ENCODE peak calls at places on chromosomes 12 and 14, in six cellular contexts. J is upper lobe of right lung, P is HT1080, L is GM03348, H is thyroid gland, A is myocyte. Y is an unnamed sample.

GRCh38 chr12:98644433-98644711 is 216 bp downstream of the IKBIP start:
- DNase-seq in J (no peak), P (no peak), L (peak; percentile 46), H (no peak), A (peak; percentile 61), Y (no peak)

GRCh38 chr14:80498533-80498932 is 287.2 kb upstream of the DIO2 start:
- DNase-seq in J (no peak), P (no peak), L (no peak), H (no peak), A (no peak), Y (no peak)

GRCh38 chr12:3913278-3913677 is 40.1 kb upstream of the PARP11 start:
- DNase-seq in J (no peak), P (no peak), L (no peak), H (no peak), A (no peak), Y (no peak)

GRCh38 chr14:24080888-24081738 is 9.8 kb downstream of the CPNE6 start:
- DNase-seq in J (peak; percentile 90), P (no peak), L (peak; percentile 69), H (peak; percentile 87), A (peak; percentile 21), Y (no peak)

GRCh38 chr12:32895688-32896437 is 714 bp downstream of the PKP2 start:
- DNase-seq in J (no peak), P (no peak), L (no peak), H (no peak), A (no peak), Y (no peak)

GRCh38 chr12:49451468-49452259 is 84.4 kb downstream of the SPATS2 start:
- DNase-seq in J (no peak), P (no peak), L (no peak), H (no peak), A (no peak), Y (peak; percentile 62)

GRCh38 chr14:102539544-102540309 is 30.2 kb upstream of the ANKRD9 start:
- DNase-seq in J (no peak), P (no peak), L (peak; percentile 30), H (no peak), A (no peak), Y (no peak)

GRCh38 chr12:132812631-132813305 is 15.9 kb downstream of the GOLGA3 start:
- DNase-seq in J (no peak), P (peak; percentile 35), L (no peak), H (no peak), A (peak; percentile 27), Y (no peak)

GRCh38 chr12:123364532-123365140 is at the start of gene SBNO1:
- DNase-seq in J (peak; percentile 95), P (peak; percentile 27), L (peak; percentile 98), H (peak; percentile 88), A (peak; percentile 90), Y (peak; percentile 58)

GRCh38 chr14:26137161-26137560 is 460.7 kb downstream of the NOVA1 start:
- DNase-seq in J (no peak), P (no peak), L (no peak), H (no peak), A (no peak), Y (no peak)

GRCh38 chr12:128008341-128008740 is 258.6 kb upstream of the TMEM132C start:
- DNase-seq in J (no peak), P (no peak), L (no peak), H (no peak), A (peak; percentile 28), Y (no peak)

GRCh38 chr14:66405158-66405557 is 81.0 kb upstream of the CCDC196 start:
- DNase-seq in J (no peak), P (peak; percentile 65), L (no peak), H (no peak), A (peak; percentile 8), Y (no peak)

GRCh38 chr12:31928246-31929139 is 30.7 kb upstream of the RESF1 start:
- DNase-seq in J (no peak), P (no peak), L (no peak), H (no peak), A (no peak), Y (no peak)

GRCh38 chr14:23916446-23916845 is 37.1 kb upstream of the DHRS4 start:
- DNase-seq in J (no peak), P (no peak), L (no peak), H (no peak), A (no peak), Y (no peak)

GRCh38 chr14:68816943-68817430 is 24.1 kb upstream of the ZFP36L1 start:
- DNase-seq in J (no peak), P (no peak), L (no peak), H (no peak), A (no peak), Y (no peak)

GRCh38 chr12:11882301-11883019 is 188.3 kb upstream of the BCL2L14 start:
- DNase-seq in J (no peak), P (no peak), L (no peak), H (no peak), A (peak; percentile 78), Y (peak; percentile 39)

GRCh38 chr12:3168775-3169221 is 91.6 kb downstream of the TSPAN9 start:
- DNase-seq in J (no peak), P (peak; percentile 96), L (peak; percentile 91), H (no peak), A (peak; percentile 59), Y (no peak)

GRCh38 chr12:121217066-121217465 is 7.1 kb downstream of the P2RX4 start:
- DNase-seq in J (no peak), P (no peak), L (no peak), H (no peak), A (no peak), Y (no peak)

GRCh38 chr14:32201196-32201815 is 539 bp upstream of the RNU6-7 start:
- DNase-seq in J (peak; percentile 95), P (peak; percentile 72), L (peak; percentile 73), H (peak; percentile 97), A (peak; percentile 80), Y (no peak)

GRCh38 chr14:64970776-64971451 is 1.2 kb downstream of the RAB15 start:
- DNase-seq in J (peak; percentile 58), P (peak; percentile 61), L (peak; percentile 30), H (no peak), A (peak; percentile 96), Y (no peak)

GRCh38 chr12:40573024-40573423 is 119.2 kb upstream of the CNTN1 start:
- DNase-seq in J (no peak), P (no peak), L (no peak), H (no peak), A (no peak), Y (no peak)

GRCh38 chr12:87121908-87122307 is 865.7 kb upstream of the MGAT4C start:
- DNase-seq in J (no peak), P (no peak), L (no peak), H (no peak), A (no peak), Y (no peak)

GRCh38 chr12:26878661-26879119 is 45.7 kb upstream of the ITPR2 start:
- DNase-seq in J (peak; percentile 73), P (no peak), L (peak; percentile 28), H (peak; percentile 97), A (peak; percentile 96), Y (no peak)

Y was measured in GM12878.